ENCODE peak calls at places on chromosomes 16 and 17, in ten cellular contexts. One of them, this sample, is unnamed.

GRCh38 chr16:49947907-49948678 is 76.9 kb upstream of the CNEP1R1 start:
- DNase-seq in stimulated activated CD4-positive, alpha-beta T cell treated with anti-CD3 and anti-CD28 coated beads, TNF-alpha, amount 100 ng/mL, for 48 hours: no peak
- DNase-seq in left colon: no peak
- DNase-seq in adipocyte: no peak
- DNase-seq in HEK293T: no peak
- DNase-seq in iris pigment epithelial cell: no peak
- DNase-seq in NCI-H1092: no peak
- DNase-seq in tibial artery: no peak
- DNase-seq in tibial nerve: no peak
- DNase-seq in ovary: no peak
- DNase-seq in this sample: no peak

GRCh38 chr16:53115047-53115446 is 60.3 kb downstream of the CHD9 start:
- DNase-seq in stimulated activated CD4-positive, alpha-beta T cell treated with anti-CD3 and anti-CD28 coated beads, TNF-alpha, amount 100 ng/mL, for 48 hours: no peak
- DNase-seq in left colon: no peak
- DNase-seq in adipocyte: no peak
- DNase-seq in HEK293T: no peak
- DNase-seq in iris pigment epithelial cell: no peak
- DNase-seq in NCI-H1092: no peak
- DNase-seq in tibial artery: no peak
- DNase-seq in tibial nerve: no peak
- DNase-seq in ovary: no peak
- DNase-seq in this sample: no peak

GRCh38 chr16:1446296-1447080 is 2.1 kb upstream of the CCDC154 start:
- DNase-seq in stimulated activated CD4-positive, alpha-beta T cell treated with anti-CD3 and anti-CD28 coated beads, TNF-alpha, amount 100 ng/mL, for 48 hours: no peak
- DNase-seq in left colon: no peak
- DNase-seq in adipocyte: no peak
- DNase-seq in HEK293T: no peak
- DNase-seq in iris pigment epithelial cell: no peak
- DNase-seq in NCI-H1092: no peak
- DNase-seq in tibial artery: no peak
- DNase-seq in tibial nerve: no peak
- DNase-seq in ovary: no peak
- DNase-seq in this sample: no peak

GRCh38 chr17:38881600-38882191 is 11.8 kb downstream of the LASP1 start:
- DNase-seq in stimulated activated CD4-positive, alpha-beta T cell treated with anti-CD3 and anti-CD28 coated beads, TNF-alpha, amount 100 ng/mL, for 48 hours: no peak
- DNase-seq in left colon: peak
- DNase-seq in adipocyte: peak
- DNase-seq in HEK293T: peak
- DNase-seq in iris pigment epithelial cell: peak
- DNase-seq in NCI-H1092: no peak
- DNase-seq in tibial artery: peak
- DNase-seq in tibial nerve: peak
- DNase-seq in ovary: peak
- DNase-seq in this sample: no peak

GRCh38 chr17:73172252-73172651 is 7.4 kb downstream of the SSTR2 start:
- DNase-seq in stimulated activated CD4-positive, alpha-beta T cell treated with anti-CD3 and anti-CD28 coated beads, TNF-alpha, amount 100 ng/mL, for 48 hours: no peak
- DNase-seq in left colon: no peak
- DNase-seq in adipocyte: no peak
- DNase-seq in HEK293T: no peak
- DNase-seq in iris pigment epithelial cell: no peak
- DNase-seq in NCI-H1092: no peak
- DNase-seq in tibial artery: no peak
- DNase-seq in tibial nerve: no peak
- DNase-seq in ovary: no peak
- DNase-seq in this sample: no peak

GRCh38 chr17:74012465-74012864 is 191.0 kb upstream of the RPL38 start:
- DNase-seq in stimulated activated CD4-positive, alpha-beta T cell treated with anti-CD3 and anti-CD28 coated beads, TNF-alpha, amount 100 ng/mL, for 48 hours: no peak
- DNase-seq in left colon: no peak
- DNase-seq in adipocyte: no peak
- DNase-seq in HEK293T: no peak
- DNase-seq in iris pigment epithelial cell: no peak
- DNase-seq in NCI-H1092: no peak
- DNase-seq in tibial artery: no peak
- DNase-seq in tibial nerve: no peak
- DNase-seq in ovary: no peak
- DNase-seq in this sample: no peak

GRCh38 chr16:89922884-89923639 is at the start of gene TUBB3:
- DNase-seq in stimulated activated CD4-positive, alpha-beta T cell treated with anti-CD3 and anti-CD28 coated beads, TNF-alpha, amount 100 ng/mL, for 48 hours: no peak
- DNase-seq in left colon: peak
- DNase-seq in adipocyte: peak
- DNase-seq in HEK293T: peak
- DNase-seq in iris pigment epithelial cell: peak
- DNase-seq in NCI-H1092: peak
- DNase-seq in tibial artery: peak
- DNase-seq in tibial nerve: no peak
- DNase-seq in ovary: peak
- DNase-seq in this sample: no peak

GRCh38 chr17:16872836-16873653 is 98.9 kb downstream of the TNFRSF13B start:
- DNase-seq in stimulated activated CD4-positive, alpha-beta T cell treated with anti-CD3 and anti-CD28 coated beads, TNF-alpha, amount 100 ng/mL, for 48 hours: peak
- DNase-seq in left colon: peak
- DNase-seq in adipocyte: peak
- DNase-seq in HEK293T: peak
- DNase-seq in iris pigment epithelial cell: peak
- DNase-seq in NCI-H1092: no peak
- DNase-seq in tibial artery: no peak
- DNase-seq in tibial nerve: no peak
- DNase-seq in ovary: no peak
- DNase-seq in this sample: peak

GRCh38 chr17:41705271-41705991 is 6.7 kb upstream of the GAST start:
- DNase-seq in stimulated activated CD4-positive, alpha-beta T cell treated with anti-CD3 and anti-CD28 coated beads, TNF-alpha, amount 100 ng/mL, for 48 hours: no peak
- DNase-seq in left colon: no peak
- DNase-seq in adipocyte: peak
- DNase-seq in HEK293T: no peak
- DNase-seq in iris pigment epithelial cell: peak
- DNase-seq in NCI-H1092: no peak
- DNase-seq in tibial artery: no peak
- DNase-seq in tibial nerve: no peak
- DNase-seq in ovary: peak
- DNase-seq in this sample: no peak

GRCh38 chr17:2191785-2192184 is 111.8 kb downstream of the SMG6 start:
- DNase-seq in stimulated activated CD4-positive, alpha-beta T cell treated with anti-CD3 and anti-CD28 coated beads, TNF-alpha, amount 100 ng/mL, for 48 hours: no peak
- DNase-seq in left colon: no peak
- DNase-seq in adipocyte: no peak
- DNase-seq in HEK293T: no peak
- DNase-seq in iris pigment epithelial cell: no peak
- DNase-seq in NCI-H1092: no peak
- DNase-seq in tibial artery: no peak
- DNase-seq in tibial nerve: no peak
- DNase-seq in ovary: no peak
- DNase-seq in this sample: no peak

GRCh38 chr17:50935201-50936124 is 69.3 kb upstream of the TOB1 start:
- DNase-seq in stimulated activated CD4-positive, alpha-beta T cell treated with anti-CD3 and anti-CD28 coated beads, TNF-alpha, amount 100 ng/mL, for 48 hours: no peak
- DNase-seq in left colon: peak
- DNase-seq in adipocyte: no peak
- DNase-seq in HEK293T: no peak
- DNase-seq in iris pigment epithelial cell: no peak
- DNase-seq in NCI-H1092: no peak
- DNase-seq in tibial artery: peak
- DNase-seq in tibial nerve: peak
- DNase-seq in ovary: peak
- DNase-seq in this sample: no peak

GRCh38 chr16:46757339-46758050 is 9.4 kb upstream of the MYLK3 start:
- DNase-seq in stimulated activated CD4-positive, alpha-beta T cell treated with anti-CD3 and anti-CD28 coated beads, TNF-alpha, amount 100 ng/mL, for 48 hours: no peak
- DNase-seq in left colon: no peak
- DNase-seq in adipocyte: peak
- DNase-seq in HEK293T: no peak
- DNase-seq in iris pigment epithelial cell: no peak
- DNase-seq in NCI-H1092: peak
- DNase-seq in tibial artery: no peak
- DNase-seq in tibial nerve: no peak
- DNase-seq in ovary: no peak
- DNase-seq in this sample: no peak

GRCh38 chr17:15946611-15947120 is 1.7 kb downstream of the ADORA2B start:
- DNase-seq in stimulated activated CD4-positive, alpha-beta T cell treated with anti-CD3 and anti-CD28 coated beads, TNF-alpha, amount 100 ng/mL, for 48 hours: no peak
- DNase-seq in left colon: peak
- DNase-seq in adipocyte: no peak
- DNase-seq in HEK293T: no peak
- DNase-seq in iris pigment epithelial cell: no peak
- DNase-seq in NCI-H1092: no peak
- DNase-seq in tibial artery: no peak
- DNase-seq in tibial nerve: no peak
- DNase-seq in ovary: no peak
- DNase-seq in this sample: no peak